ENCODE peak calls at places on chromosomes 12 and 14, in four cellular contexts. One of them, this sample, is unnamed.

GRCh38 chr12:39723831-39724230 is 104.2 kb upstream of the ABCD2 start:
- DNase-seq in GM12878: no peak
- DNase-seq in HepG2: no peak
- DNase-seq in K562: no peak
- DNase-seq in this sample: no peak

GRCh38 chr12:19298837-19299605 is 140.3 kb upstream of the AEBP2 start:
- DNase-seq in GM12878: no peak
- DNase-seq in HepG2: no peak
- DNase-seq in K562: no peak
- DNase-seq in this sample: no peak

GRCh38 chr14:85607571-85608219 is 77.8 kb downstream of the FLRT2 start:
- DNase-seq in GM12878: no peak
- DNase-seq in HepG2: no peak
- DNase-seq in K562: no peak
- DNase-seq in this sample: no peak

GRCh38 chr14:33799705-33800269 is 151.1 kb downstream of the EGLN3 start:
- DNase-seq in GM12878: no peak
- DNase-seq in HepG2: no peak
- DNase-seq in K562: no peak
- DNase-seq in this sample: no peak

GRCh38 chr12:56236091-56236490 is 6.2 kb downstream of the SLC39A5 start:
- DNase-seq in GM12878: no peak
- DNase-seq in HepG2: no peak
- DNase-seq in K562: no peak
- DNase-seq in this sample: no peak

GRCh38 chr12:52319097-52319496 is 2.1 kb downstream of the KRT83 start:
- DNase-seq in GM12878: no peak
- DNase-seq in HepG2: no peak
- DNase-seq in K562: no peak
- DNase-seq in this sample: no peak

GRCh38 chr12:81209001-81209400 is 131.1 kb downstream of the ACSS3 start:
- DNase-seq in GM12878: no peak
- DNase-seq in HepG2: peak; percentile 49
- DNase-seq in K562: no peak
- DNase-seq in this sample: no peak

GRCh38 chr14:91996951-91997371 is 42.9 kb downstream of the TRIP11 start:
- DNase-seq in GM12878: no peak
- DNase-seq in HepG2: peak; percentile 48
- DNase-seq in K562: peak; percentile 14
- DNase-seq in this sample: peak; percentile 27

GRCh38 chr12:51191516-51192283 is 18.8 kb upstream of the TFCP2 start:
- DNase-seq in GM12878: no peak
- DNase-seq in HepG2: no peak
- DNase-seq in K562: no peak
- DNase-seq in this sample: no peak

GRCh38 chr14:88983755-88984154 is 159.3 kb downstream of the TTC8 start:
- DNase-seq in GM12878: no peak
- DNase-seq in HepG2: no peak
- DNase-seq in K562: no peak
- DNase-seq in this sample: no peak

GRCh38 chr12:131404705-131405104 is 306.2 kb upstream of the SFSWAP start:
- DNase-seq in GM12878: no peak
- DNase-seq in HepG2: no peak
- DNase-seq in K562: no peak
- DNase-seq in this sample: no peak

GRCh38 chr14:91418387-91419043 is 895 bp upstream of the CCDC88C start:
- DNase-seq in GM12878: no peak
- DNase-seq in HepG2: peak; percentile 38
- DNase-seq in K562: peak; percentile 42
- DNase-seq in this sample: peak; percentile 66

GRCh38 chr12:128612150-128612850 is 211.5 kb downstream of the SLC15A4 start:
- DNase-seq in GM12878: no peak
- DNase-seq in HepG2: no peak
- DNase-seq in K562: no peak
- DNase-seq in this sample: no peak

GRCh38 chr14:98186140-98186539 is 1085.9 kb downstream of the BCL11B start:
- DNase-seq in GM12878: no peak
- DNase-seq in HepG2: no peak
- DNase-seq in K562: no peak
- DNase-seq in this sample: no peak

GRCh38 chr12:19482551-19483109 is 43.3 kb downstream of the AEBP2 start:
- DNase-seq in GM12878: peak; percentile 84
- DNase-seq in HepG2: no peak
- DNase-seq in K562: peak; percentile 10
- DNase-seq in this sample: peak; percentile 11

GRCh38 chr14:55977346-55977745 is 140.9 kb upstream of the PELI2 start:
- DNase-seq in GM12878: no peak
- DNase-seq in HepG2: no peak
- DNase-seq in K562: no peak
- DNase-seq in this sample: no peak

GRCh38 chr12:111881712-111882111 is 39.7 kb downstream of the MAPKAPK5 start:
- DNase-seq in GM12878: no peak
- DNase-seq in HepG2: no peak
- DNase-seq in K562: no peak
- DNase-seq in this sample: no peak

GRCh38 chr12:38771871-38772270 is 133.5 kb downstream of the CPNE8 start:
- DNase-seq in GM12878: peak; percentile 71
- DNase-seq in HepG2: no peak
- DNase-seq in K562: no peak
- DNase-seq in this sample: no peak

GRCh38 chr12:3175238-3175637 is 98.1 kb downstream of the TSPAN9 start:
- DNase-seq in GM12878: no peak
- DNase-seq in HepG2: no peak
- DNase-seq in K562: no peak
- DNase-seq in this sample: no peak

GRCh38 chr14:91280129-91280528 is 35.6 kb upstream of the GPR68 start:
- DNase-seq in GM12878: no peak
- DNase-seq in HepG2: no peak
- DNase-seq in K562: no peak
- DNase-seq in this sample: no peak

GRCh38 chr12:34406996-34407300 is 384.7 kb downstream of the ALG10 start:
- DNase-seq in GM12878: no peak
- DNase-seq in HepG2: no peak
- DNase-seq in K562: no peak
- DNase-seq in this sample: peak; percentile 0

GRCh38 chr14:76741074-76741473 is 20.2 kb upstream of the VASH1 start:
- DNase-seq in GM12878: no peak
- DNase-seq in HepG2: no peak
- DNase-seq in K562: no peak
- DNase-seq in this sample: no peak

GRCh38 chr12:49377386-49377785 is 10.1 kb downstream of the SPATS2 start:
- DNase-seq in GM12878: no peak
- DNase-seq in HepG2: no peak
- DNase-seq in K562: no peak
- DNase-seq in this sample: no peak

GRCh38 chr12:3473171-3473570 is 17.8 kb upstream of the PRMT8 start:
- DNase-seq in GM12878: no peak
- DNase-seq in HepG2: no peak
- DNase-seq in K562: no peak
- DNase-seq in this sample: no peak

GRCh38 chr14:102594514-102595175 is 2.2 kb downstream of the RCOR1 start:
- DNase-seq in GM12878: peak; percentile 66
- DNase-seq in HepG2: peak; percentile 70
- DNase-seq in K562: peak; percentile 36
- DNase-seq in this sample: peak; percentile 68

GRCh38 chr12:26564391-26564790 is 268.6 kb downstream of the ITPR2 start:
- DNase-seq in GM12878: no peak
- DNase-seq in HepG2: no peak
- DNase-seq in K562: no peak
- DNase-seq in this sample: no peak

DNA sequence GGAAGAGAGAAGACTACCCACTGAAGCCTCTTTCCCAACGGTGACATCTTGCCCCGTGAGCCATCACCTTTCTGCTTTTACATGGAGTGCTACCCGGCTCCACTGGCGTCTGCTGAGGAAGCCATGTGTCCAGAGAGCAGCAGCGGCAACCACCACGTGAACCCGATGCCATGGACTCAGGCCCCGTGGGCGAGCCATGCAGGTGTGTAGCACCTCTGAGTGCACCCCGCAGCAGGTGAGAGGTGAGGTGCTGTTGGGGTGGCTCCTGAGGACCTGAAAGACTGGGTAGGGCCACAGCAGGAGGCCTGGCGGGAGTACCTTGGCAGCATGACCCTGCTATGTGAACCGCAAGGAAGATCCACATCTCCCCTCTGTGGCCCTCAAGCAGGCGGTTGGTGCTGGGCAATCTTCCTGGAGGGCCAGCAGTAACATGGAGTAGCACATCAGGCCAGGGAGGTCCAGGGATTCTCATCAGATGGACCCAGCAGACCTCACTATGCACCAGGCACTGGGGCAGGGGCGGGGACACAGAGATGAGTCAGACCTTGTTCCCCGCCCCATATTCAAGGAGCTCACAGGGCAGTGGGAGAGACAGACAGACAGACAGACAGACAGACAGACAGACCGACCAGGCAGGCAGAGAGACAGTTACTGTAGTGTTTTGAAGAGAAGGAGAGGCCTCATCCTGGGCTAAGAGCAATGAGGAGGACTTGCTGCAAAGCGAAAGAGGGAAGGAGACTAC is 129.6 kb downstream of the PAPOLA start:
- DNase-seq in GM12878: no peak
- DNase-seq in HepG2: no peak
- DNase-seq in K562: peak; percentile 43
- DNase-seq in this sample: peak; percentile 1
- TF ChIP-seq FOXK2 in GM12878: no peak
- TF ChIP-seq FOXK2 in HepG2: no peak
- TF ChIP-seq FOXK2 in K562: no peak
- TF ChIP-seq FOXK2 in this sample: no peak

GRCh38 chr12:6691473-6691872 is 2.3 kb upstream of the ZNF384 start:
- DNase-seq in GM12878: no peak
- DNase-seq in HepG2: no peak
- DNase-seq in K562: no peak
- DNase-seq in this sample: no peak

GRCh38 chr12:6695313-6696045 is 5.1 kb downstream of the PIANP start:
- DNase-seq in GM12878: no peak
- DNase-seq in HepG2: no peak
- DNase-seq in K562: no peak
- DNase-seq in this sample: no peak

GRCh38 chr12:6694701-6695100 is 5.5 kb upstream of the ZNF384 start:
- DNase-seq in GM12878: no peak
- DNase-seq in HepG2: no peak
- DNase-seq in K562: no peak
- DNase-seq in this sample: no peak

GRCh38 chr12:6692888-6693287 is 3.7 kb upstream of the ZNF384 start:
- DNase-seq in GM12878: no peak
- DNase-seq in HepG2: no peak
- DNase-seq in K562: no peak
- DNase-seq in this sample: no peak

GRCh38 chr12:6693832-6694355 is 4.7 kb upstream of the ZNF384 start:
- DNase-seq in GM12878: no peak
- DNase-seq in HepG2: no peak
- DNase-seq in K562: no peak
- DNase-seq in this sample: no peak
- TF ChIP-seq FOXK2 in GM12878: no peak
- TF ChIP-seq FOXK2 in HepG2: no peak
- TF ChIP-seq FOXK2 in K562: no peak
- TF ChIP-seq FOXK2 in this sample: no peak

GRCh38 chr14:105945891-105946290 is 419.5 kb downstream of the TMEM121 start:
- DNase-seq in GM12878: no peak
- DNase-seq in HepG2: no peak
- DNase-seq in K562: no peak
- DNase-seq in this sample: no peak

GRCh38 chr14:105943973-105944602 is 417.7 kb downstream of the TMEM121 start:
- DNase-seq in GM12878: no peak
- DNase-seq in HepG2: peak; percentile 68
- DNase-seq in K562: no peak
- DNase-seq in this sample: no peak

GRCh38 chr14:105947599-105947998 is 421.2 kb downstream of the TMEM121 start:
- DNase-seq in GM12878: no peak
- DNase-seq in HepG2: no peak
- DNase-seq in K562: no peak
- DNase-seq in this sample: no peak

GRCh38 chr14:105941226-105942166 is 415.1 kb downstream of the TMEM121 start:
- DNase-seq in GM12878: no peak
- DNase-seq in HepG2: no peak
- DNase-seq in K562: no peak
- DNase-seq in this sample: no peak

DNA sequence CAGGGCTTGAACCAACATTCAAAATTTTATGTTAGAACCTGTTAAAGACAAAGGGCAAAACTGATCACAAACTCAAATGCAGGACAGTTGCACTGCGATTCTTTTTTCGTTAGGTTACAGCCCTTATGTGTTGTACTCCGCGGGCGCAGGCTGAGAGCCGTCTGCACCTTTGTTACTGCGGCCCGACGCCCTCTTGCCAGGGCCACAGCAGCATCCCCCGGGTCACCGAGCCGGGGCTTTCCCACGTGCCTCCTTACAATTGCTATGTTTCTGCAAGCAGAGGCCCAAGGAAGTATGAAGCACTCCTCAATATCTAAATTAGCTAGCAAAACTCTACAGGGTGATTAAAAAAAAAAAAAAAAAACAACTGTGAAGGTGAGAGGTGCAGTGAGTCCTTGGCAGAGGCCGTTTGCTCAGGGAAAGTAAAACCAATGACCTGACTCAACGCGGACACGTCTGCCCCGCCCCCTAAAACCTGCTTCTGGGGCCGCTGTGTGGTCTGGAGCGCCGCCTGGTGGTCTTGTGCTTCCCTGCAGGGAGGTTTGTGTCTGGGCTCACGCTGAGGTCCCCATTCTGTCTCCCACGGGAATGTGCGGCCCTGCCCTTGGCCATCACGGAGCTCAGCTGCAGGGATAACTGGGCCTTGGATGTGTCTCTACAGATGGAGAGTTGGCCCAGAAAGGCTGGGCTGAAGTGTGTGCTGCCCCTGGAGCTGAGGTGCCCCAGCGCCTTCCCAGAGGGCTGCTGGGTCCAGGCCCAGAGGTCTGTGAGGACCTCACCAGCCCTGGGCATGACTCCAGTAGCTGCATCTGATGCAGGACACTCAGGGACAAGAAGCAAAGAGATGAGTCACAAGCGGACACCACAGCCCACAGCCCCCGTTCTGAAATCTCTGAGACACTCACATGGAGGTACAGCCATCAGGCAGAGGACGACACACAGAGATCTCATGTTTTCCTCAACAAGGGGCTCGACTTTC is 418.5 kb downstream of the TMEM121 start:
- DNase-seq in GM12878: no peak
- DNase-seq in HepG2: peak; percentile 67
- DNase-seq in K562: peak; percentile 66
- DNase-seq in this sample: peak; percentile 73
- TF ChIP-seq FOXK2 in GM12878: no peak
- TF ChIP-seq FOXK2 in HepG2: no peak
- TF ChIP-seq FOXK2 in K562: no peak
- TF ChIP-seq FOXK2 in this sample: no peak

GRCh38 chr12:58288191-58288590 is 346.8 kb downstream of the ATP23 start:
- DNase-seq in GM12878: no peak
- DNase-seq in HepG2: no peak
- DNase-seq in K562: no peak
- DNase-seq in this sample: no peak
- TF ChIP-seq FOXK2 in GM12878: no peak
- TF ChIP-seq FOXK2 in HepG2: no peak
- TF ChIP-seq FOXK2 in K562: no peak
- TF ChIP-seq FOXK2 in this sample: no peak